ENCODE peak calls at places on chromosomes 16 and 17, in four cellular contexts. X, K, G and L are unnamed samples.

GRCh38 chr16:8948831-8949230 is 14.9 kb downstream of the USP7 start:
- DNase-seq in G (peak; percentile 82), X (no peak), K (no peak), L (no peak)

GRCh38 chr17:45775148-45775547 is 9.0 kb upstream of the CRHR1 start:
- DNase-seq in G (no peak), X (no peak), K (no peak), L (no peak)

GRCh38 chr17:56593073-56593740 is at the start of gene NOG:
- DNase-seq in K (peak; percentile 89), G (no peak), X (no peak), L (peak; percentile 51)

GRCh38 chr17:44417553-44417952 is 28.1 kb upstream of the ITGA2B start:
- DNase-seq in G (no peak), X (no peak), K (no peak), L (no peak)

GRCh38 chr16:48628359-48628985 is 18.5 kb upstream of the N4BP1 start:
- DNase-seq in K (no peak), G (no peak), X (no peak), L (no peak)

GRCh38 chr16:64391009-64391663 is 730.7 kb downstream of the CDH11 start:
- DNase-seq in G (no peak), K (no peak), X (no peak), L (no peak)

GRCh38 chr17:41329279-41329925 is 13.9 kb upstream of the KRTAP17-1 start:
- DNase-seq in K (peak; percentile 68), G (peak; percentile 58), X (peak; percentile 22), L (no peak)

GRCh38 chr16:15704545-15704987 is 54.5 kb downstream of the NDE1 start:
- DNase-seq in X (peak; percentile 60), K (peak; percentile 82), G (peak; percentile 87), L (peak; percentile 68)

GRCh38 chr16:81729451-81729850 is 49.6 kb upstream of the PLCG2 start:
- DNase-seq in G (peak; percentile 80), X (no peak), K (peak; percentile 60), L (no peak)

DNA sequence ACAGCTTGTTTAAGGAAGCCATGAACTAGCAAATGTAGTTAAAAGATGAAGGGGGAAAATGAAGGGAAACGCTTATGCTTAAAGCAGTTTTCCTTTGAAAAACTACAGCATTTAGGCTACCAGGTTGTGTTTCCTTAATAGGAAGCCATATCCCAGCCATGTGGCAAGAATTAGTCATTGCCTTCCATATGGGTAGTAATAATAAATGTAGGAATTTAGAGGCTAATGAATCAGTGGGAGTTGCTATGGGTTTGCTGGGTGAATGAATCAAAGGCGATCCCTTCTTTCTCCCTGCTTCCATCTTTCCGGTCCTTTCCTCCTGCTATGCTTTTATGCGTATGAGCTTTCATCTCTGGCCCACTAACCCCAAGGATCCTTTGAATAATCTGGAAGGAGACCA is 89.8 kb upstream of the TBX2 start:
- DNase-seq in K (no peak), G (no peak), X (no peak), L (no peak)
- H3K27ac ChIP-seq in K (no peak overlapping the region), G (no peak overlapping the region), X (no peak overlapping the region), L (peak overlapping the region; percentile 42)

GRCh38 chr16:67181346-67181745 is 2.4 kb downstream of the MATCAP1 start:
- DNase-seq in X (no peak), K (no peak), G (no peak), L (no peak)

GRCh38 chr16:67183284-67183626 is 508 bp downstream of the MATCAP1 start:
- DNase-seq in G (no peak), X (no peak), K (no peak), L (no peak)

GRCh38 chr16:67180166-67180565 is 3.6 kb downstream of the MATCAP1 start:
- DNase-seq in G (no peak), X (no peak), K (no peak), L (no peak)

GRCh38 chr16:67183627-67184452 is at the start of gene MATCAP1:
- DNase-seq in X (no peak), K (peak; percentile 99), G (peak; percentile 98), L (peak; percentile 94)

DNA sequence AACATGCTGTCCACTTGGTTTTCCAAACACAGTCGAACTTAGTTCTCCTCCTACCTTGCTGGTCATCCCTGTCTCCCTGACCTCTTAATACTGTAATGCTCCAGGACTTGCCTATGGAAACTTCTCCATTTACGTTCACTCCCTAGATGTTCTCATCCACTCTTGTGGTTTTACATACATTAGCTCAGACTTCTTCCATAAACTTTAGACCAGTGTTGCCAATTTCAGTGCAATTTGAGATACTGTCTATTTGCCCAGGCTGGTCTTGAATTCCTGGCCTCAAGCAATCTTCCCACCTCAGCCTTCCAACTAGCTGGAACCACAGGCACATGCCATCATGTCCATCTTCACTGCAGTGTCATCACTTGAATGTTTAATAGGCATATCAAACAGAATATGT is 1.5 kb downstream of the MATCAP1 start:
- DNase-seq in G (no peak), K (no peak), X (no peak), L (no peak)
- H3K27me3 ChIP-seq in G (no peaks in the 10 kb centered on the region), K (peaks cover 56% of the 10 kb centered on the region), X (peaks cover 11% of the 10 kb centered on the region), L (no peaks in the 10 kb centered on the region)

GRCh38 chr17:19621697-19622096 is 26.9 kb upstream of the ALDH3A2 start:
- DNase-seq in K (no peak), G (no peak), X (no peak), L (no peak)
- H3K9me3 ChIP-seq in K (peaks cover 9% of the 10 kb centered on the region), G (peaks cover 24% of the 10 kb centered on the region), X (no peaks in the 10 kb centered on the region), L (peaks cover 40% of the 10 kb centered on the region)

GRCh38 chr17:47686276-47686635 is 7.7 kb upstream of the TBKBP1 start:
- DNase-seq in K (no peak), G (no peak), X (no peak), L (no peak)
- H3K27ac ChIP-seq in K (peak overlapping the region; percentile 65), G (no peak overlapping the region), X (no peak overlapping the region), L (no peak overlapping the region)